ENCODE peak calls at places on chromosomes 7 and 10, in five cellular contexts. T is effector memory CD4-positive, alpha-beta T cell; H is thoracic aorta; Z is tibial nerve; P is fibroblast of lung. A is an unnamed sample.

GRCh38 chr10:18504161-18504560 is 147.2 kb downstream of the NSUN6 start:
- DNase-seq in T (no peak), H (no peak), Z (no peak), P (no peak), A (no peak)

GRCh38 chr10:23643396-23643795 is 204.5 kb downstream of the OTUD1 start:
- DNase-seq in T (no peak), H (no peak), Z (no peak), P (no peak), A (peak; percentile 5)

GRCh38 chr7:21469894-21470293 is 42.0 kb downstream of the SP4 start:
- DNase-seq in T (no peak), H (no peak), Z (no peak), P (peak; percentile 1), A (no peak)

GRCh38 chr10:73529089-73529832 is 33.4 kb upstream of the PPP3CB start:
- DNase-seq in T (peak; percentile 35), H (peak; percentile 16), Z (no peak), P (peak; percentile 70), A (peak; percentile 4)

GRCh38 chr7:84412161-84412969 is 217.8 kb upstream of the SEMA3A start:
- DNase-seq in T (no peak), H (no peak), Z (no peak), P (peak; percentile 97), A (peak; percentile 41)

GRCh38 chr7:27689045-27689877 is 26.6 kb upstream of the HIBADH start:
- DNase-seq in T (no peak), H (no peak), Z (no peak), P (no peak), A (no peak)

GRCh38 chr7:105827106-105827870 is 49.1 kb downstream of the ATXN7L1 start:
- DNase-seq in T (no peak), H (no peak), Z (no peak), P (no peak), A (peak; percentile 36)

GRCh38 chr10:26528048-26528447 is 89.9 kb downstream of the APBB1IP start:
- DNase-seq in T (no peak), H (no peak), Z (no peak), P (no peak), A (no peak)

GRCh38 chr10:3992374-3993178 is 207.6 kb upstream of the KLF6 start:
- DNase-seq in T (no peak), H (no peak), Z (no peak), P (no peak), A (no peak)

GRCh38 chr10:29585488-29585976 is 49.2 kb downstream of the SVIL start:
- DNase-seq in T (no peak), H (no peak), Z (no peak), P (peak; percentile 39), A (peak; percentile 19)

GRCh38 chr10:689433-690226 is at the start of gene DIP2C:
- DNase-seq in T (no peak), H (no peak), Z (peak; percentile 54), P (peak; percentile 80), A (peak; percentile 84)

GRCh38 chr7:74606101-74606908 is 51.2 kb upstream of the GTF2I start:
- DNase-seq in T (no peak), H (no peak), Z (no peak), P (peak; percentile 34), A (no peak)
- H3K9me3 ChIP-seq in T (no peaks in the 10 kb centered on the region), H (no peaks in the 10 kb centered on the region), Z (no peaks in the 10 kb centered on the region), P (no peaks in the 10 kb centered on the region), A (no peaks in the 10 kb centered on the region)

GRCh38 chr7:134432296-134433152 is 26.4 kb downstream of the AKR1B1 start:
- DNase-seq in T (peak; percentile 61), H (peak; percentile 57), Z (peak; percentile 69), P (peak; percentile 87), A (peak; percentile 84)

GRCh38 chr7:134429481-134429880 is 29.4 kb downstream of the AKR1B1 start:
- DNase-seq in T (no peak), H (no peak), Z (no peak), P (no peak), A (no peak)

GRCh38 chr7:134428942-134429341 is 30.0 kb downstream of the AKR1B1 start:
- DNase-seq in T (no peak), H (no peak), Z (no peak), P (no peak), A (no peak)

GRCh38 chr7:134433430-134433829 is 25.5 kb downstream of the AKR1B1 start:
- DNase-seq in T (no peak), H (no peak), Z (no peak), P (no peak), A (no peak)

GRCh38 chr7:134431805-134432204 is 27.1 kb downstream of the AKR1B1 start:
- DNase-seq in T (no peak), H (no peak), Z (no peak), P (no peak), A (no peak)
- H3K9me3 ChIP-seq in T (no peaks in the 10 kb centered on the region), H (no peaks in the 10 kb centered on the region), Z (no peaks in the 10 kb centered on the region), P (no peaks in the 10 kb centered on the region), A (no peaks in the 10 kb centered on the region)

DNA sequence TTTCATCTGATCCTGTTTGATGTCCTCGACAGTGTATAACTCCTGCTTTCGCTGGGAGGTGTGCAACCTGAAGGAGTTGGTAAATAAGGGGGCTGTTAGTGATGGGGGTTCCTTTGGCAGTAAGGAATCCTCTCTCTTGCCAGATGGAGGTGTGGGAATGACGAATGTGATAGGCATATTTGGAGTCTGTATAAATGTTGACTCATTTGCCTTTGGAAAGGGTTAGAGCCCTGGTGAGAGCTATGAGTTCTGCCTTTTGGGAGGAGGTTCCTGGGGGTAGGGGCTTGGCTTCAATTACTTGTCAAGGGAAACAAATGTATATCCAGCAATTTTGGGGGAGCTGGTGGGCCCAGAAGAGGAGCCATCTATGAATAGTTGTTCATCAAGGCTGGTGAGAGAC is 11.4 kb upstream of the CHST3 start:
- DNase-seq in T (no peak), H (no peak), Z (no peak), P (peak; percentile 33), A (no peak)
- H3K9me3 ChIP-seq in T (peaks cover 16% of the 10 kb centered on the region), H (peaks cover 8% of the 10 kb centered on the region), Z (no peaks in the 10 kb centered on the region), P (no peaks in the 10 kb centered on the region), A (peaks cover 11% of the 10 kb centered on the region)

DNA sequence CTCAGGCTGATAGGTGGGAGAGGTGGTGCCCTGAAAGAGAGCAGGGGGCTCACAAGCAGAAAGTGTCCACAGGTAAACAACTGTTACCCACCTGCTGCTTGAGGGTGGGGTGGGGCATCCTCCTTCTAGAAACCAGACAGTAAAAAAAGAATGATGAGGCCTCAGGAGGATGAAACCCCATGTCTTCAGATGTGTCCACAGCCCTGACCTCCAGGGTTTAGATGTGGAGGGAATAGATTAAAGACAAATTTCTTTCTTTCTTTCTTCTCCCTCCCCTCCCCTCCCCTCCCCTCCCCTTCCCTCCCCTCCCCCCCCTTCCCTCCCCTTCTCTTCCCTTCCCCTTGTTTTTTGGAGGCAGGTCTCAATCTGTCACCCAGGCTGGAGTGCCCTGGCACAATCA is 333.5 kb upstream of the NUPR2 start:
- DNase-seq in T (no peak), H (no peak), Z (no peak), P (no peak), A (no peak)
- H3K9me3 ChIP-seq in T (peaks cover 5% of the 10 kb centered on the region), H (peaks cover 24% of the 10 kb centered on the region), Z (peaks cover 3% of the 10 kb centered on the region), P (no peaks in the 10 kb centered on the region), A (no peaks in the 10 kb centered on the region)

GRCh38 chr7:51973942-51974341 is 657.3 kb upstream of the COBL start:
- DNase-seq in T (no peak), H (no peak), Z (no peak), P (no peak), A (no peak)

GRCh38 chr7:51980813-51981212 is 664.2 kb upstream of the COBL start:
- DNase-seq in T (no peak), H (no peak), Z (no peak), P (no peak), A (no peak)

DNA sequence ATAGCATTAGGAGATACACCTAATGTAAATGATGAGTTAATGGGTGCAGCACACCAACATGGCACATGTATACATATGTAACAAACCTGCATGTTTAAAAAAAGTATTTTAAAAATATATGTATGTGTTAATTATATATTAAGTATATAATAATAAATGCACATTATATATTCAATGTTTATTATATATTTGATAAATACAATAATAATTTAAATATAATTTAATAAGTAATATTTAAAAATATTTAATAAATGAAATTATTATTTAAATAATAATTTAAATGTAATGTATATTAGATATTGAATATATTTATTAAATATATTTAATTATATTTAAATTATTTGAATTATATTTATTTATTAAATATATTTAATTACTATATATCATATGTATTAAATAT is 661.3 kb upstream of the COBL start:
- DNase-seq in T (no peak), H (no peak), Z (no peak), P (no peak), A (no peak)
- H3K9me3 ChIP-seq in T (no peaks in the 10 kb centered on the region), H (no peaks in the 10 kb centered on the region), Z (no peaks in the 10 kb centered on the region), P (no peaks in the 10 kb centered on the region), A (no peaks in the 10 kb centered on the region)

DNA sequence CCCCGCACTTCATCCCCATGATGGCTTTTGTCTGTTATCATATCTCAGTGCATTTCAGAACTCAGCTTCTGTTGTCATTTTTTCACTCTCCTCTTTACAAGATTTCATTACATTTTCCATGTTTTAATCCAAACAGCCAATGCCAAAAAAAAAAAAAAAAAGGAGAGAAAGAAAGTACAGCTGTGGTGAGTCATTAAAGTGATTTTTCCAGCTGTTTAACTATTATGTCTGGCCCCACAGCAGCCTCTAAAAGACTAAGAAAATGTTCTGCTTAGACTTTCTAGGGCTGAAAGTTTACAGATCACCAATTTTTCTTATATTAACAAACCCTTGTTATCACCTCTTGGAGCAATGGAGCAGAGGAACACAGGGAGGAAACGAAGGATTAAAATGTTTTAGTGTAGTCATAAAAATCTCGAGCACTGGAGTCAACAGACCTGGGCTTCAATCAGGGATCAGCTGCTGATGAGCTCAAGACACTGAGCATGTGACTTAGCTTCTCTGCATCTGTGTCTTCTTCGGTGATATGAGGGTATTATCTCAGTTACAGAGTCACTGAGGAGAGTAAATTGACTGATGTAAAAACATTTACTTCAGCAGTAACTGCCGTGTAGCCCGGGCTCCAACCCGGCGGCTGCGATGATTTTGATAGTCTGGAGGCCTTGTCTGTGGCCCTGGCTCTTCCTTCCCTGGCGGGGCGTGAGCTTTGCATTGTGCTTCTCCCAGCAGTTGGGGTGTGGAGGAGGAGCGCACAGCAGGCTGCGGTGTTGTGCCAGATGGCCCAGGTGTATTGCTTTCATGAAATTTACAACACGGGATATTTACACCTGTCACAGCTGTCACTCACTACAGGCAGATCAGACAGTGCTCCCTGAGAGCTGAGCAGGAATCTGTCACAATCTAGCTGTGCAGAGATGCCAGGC is 298.2 kb upstream of the FZD8 start:
- DNase-seq in T (no peak), H (no peak), Z (no peak), P (no peak), A (no peak)
- H3K9me3 ChIP-seq in T (no peaks in the 10 kb centered on the region), H (no peaks in the 10 kb centered on the region), Z (no peaks in the 10 kb centered on the region), P (no peaks in the 10 kb centered on the region), A (no peaks in the 10 kb centered on the region)

GRCh38 chr10:106952033-106952432 is 212.5 kb downstream of the SORCS1 start:
- DNase-seq in T (no peak), H (no peak), Z (no peak), P (no peak), A (no peak)
- H3K9me3 ChIP-seq in T (no peaks in the 10 kb centered on the region), H (no peaks in the 10 kb centered on the region), Z (no peaks in the 10 kb centered on the region), P (no peaks in the 10 kb centered on the region), A (no peaks in the 10 kb centered on the region)

DNA sequence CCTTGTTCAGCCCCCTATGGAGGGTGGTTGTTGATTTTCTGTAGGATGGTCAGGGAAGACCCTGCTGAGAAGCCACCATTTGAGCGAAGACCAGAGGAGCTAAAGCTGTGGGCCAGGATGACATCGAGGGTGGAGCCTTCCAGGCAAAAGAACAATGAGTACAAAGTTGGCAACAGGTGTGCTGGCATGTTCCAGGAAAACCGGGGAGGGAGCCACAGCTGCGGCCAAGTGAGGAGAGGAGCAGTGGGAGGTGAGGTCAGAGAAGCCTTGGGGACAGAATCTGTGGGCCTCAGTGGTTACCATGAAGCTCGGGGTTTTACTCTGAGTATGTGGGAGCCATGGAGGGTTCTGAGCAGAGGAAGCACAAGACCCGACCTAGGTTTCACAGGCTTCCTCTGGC is 75.6 kb upstream of the ZNF479 start:
- DNase-seq in T (no peak), H (no peak), Z (no peak), P (no peak), A (no peak)
- H3K9me3 ChIP-seq in T (peaks cover 3% of the 10 kb centered on the region), H (no peaks in the 10 kb centered on the region), Z (no peaks in the 10 kb centered on the region), P (no peaks in the 10 kb centered on the region), A (no peaks in the 10 kb centered on the region)